ENCODE peak calls at places on chromosomes 13 and 19, in ten cellular contexts. U, H, N, I, Z, C, D, B, K and S are unnamed samples. For H3K4me1, the result is how much of the 10 kb centered on the place peaks cover.

GRCh38 chr13:28792992-28793391 is 27.1 kb upstream of the MTUS2 start:
- DNase-seq in U (no peak), H (no peak), N (no peak), I (no peak), Z (no peak), C (no peak), D (no peak), B (no peak), K (no peak), S (no peak)

GRCh38 chr19:43290568-43291359 is 21.4 kb upstream of the PSG9 start:
- DNase-seq in U (no peak), H (no peak), N (no peak), I (no peak), Z (no peak), C (no peak), D (no peak), B (peak), K (no peak), S (no peak)

GRCh38 chr13:70253834-70254233 is 145.6 kb upstream of the KLHL1 start:
- DNase-seq in U (no peak), H (no peak), N (no peak), I (no peak), Z (no peak), C (no peak), D (no peak), B (no peak), K (no peak), S (no peak)

GRCh38 chr13:31236211-31236786 is 36.5 kb downstream of the B3GLCT start:
- DNase-seq in U (no peak), H (no peak), N (peak), I (no peak), Z (no peak), C (peak), D (no peak), B (peak), K (no peak), S (no peak)

GRCh38 chr13:112918746-112919145 is 50.3 kb upstream of the MCF2L start:
- DNase-seq in U (no peak), H (no peak), N (no peak), I (no peak), Z (no peak), C (no peak), D (no peak), B (no peak), K (no peak), S (no peak)

GRCh38 chr19:23286477-23286876 is 36.3 kb upstream of the ZNF724 start:
- DNase-seq in U (no peak), H (no peak), N (no peak), I (no peak), Z (no peak), C (peak), D (no peak), B (peak), K (no peak), S (no peak)

GRCh38 chr19:5225486-5226345 is 114.9 kb downstream of the PTPRS start:
- DNase-seq in U (no peak), H (no peak), N (no peak), I (no peak), Z (no peak), C (peak), D (no peak), B (peak), K (no peak), S (no peak)

GRCh38 chr19:56839665-56840451 is 668 bp downstream of the PEG3 start:
- DNase-seq in U (peak), H (no peak), N (peak), I (peak), Z (peak), C (peak), D (peak), B (no peak), K (peak), S (peak)

GRCh38 chr19:58399903-58400637 is 4.6 kb downstream of the RNF225 start:
- DNase-seq in U (peak), H (no peak), N (no peak), I (no peak), Z (no peak), C (peak), D (no peak), B (no peak), K (no peak), S (no peak)

GRCh38 chr13:40969169-40969901 is 49.8 kb downstream of the ELF1 start:
- DNase-seq in U (no peak), H (no peak), N (no peak), I (no peak), Z (no peak), C (no peak), D (no peak), B (no peak), K (no peak), S (no peak)

GRCh38 chr13:44768775-44769578 is 192.8 kb upstream of the TSC22D1 start:
- DNase-seq in U (no peak), H (no peak), N (no peak), I (no peak), Z (no peak), C (no peak), D (no peak), B (no peak), K (no peak), S (no peak)

GRCh38 chr19:50261446-50261970 is 58.1 kb downstream of the MYH14 start:
- DNase-seq in U (peak), H (no peak), N (no peak), I (no peak), Z (no peak), C (no peak), D (no peak), B (no peak), K (no peak), S (no peak)

GRCh38 chr13:79626924-79627323 is 146.0 kb downstream of the NDFIP2 start:
- DNase-seq in U (no peak), H (no peak), N (no peak), I (no peak), Z (no peak), C (no peak), D (no peak), B (no peak), K (no peak), S (no peak)

GRCh38 chr13:75468602-75469001 is 13.4 kb downstream of the TBC1D4 start:
- DNase-seq in U (no peak), H (no peak), N (no peak), I (no peak), Z (no peak), C (no peak), D (no peak), B (no peak), K (no peak), S (no peak)

GRCh38 chr19:55441319-55441691 is 1.8 kb downstream of the SHISA7 start:
- DNase-seq in U (no peak), H (no peak), N (no peak), I (no peak), Z (no peak), C (no peak), D (no peak), B (peak), K (no peak), S (no peak)

GRCh38 chr19:5896365-5897076 is 7.1 kb downstream of the NDUFA11 start:
- DNase-seq in U (no peak), H (no peak), N (no peak), I (no peak), Z (no peak), C (no peak), D (no peak), B (no peak), K (no peak), S (no peak)

GRCh38 chr13:49214917-49215376 is 5.2 kb upstream of the MLNR start:
- DNase-seq in U (no peak), H (no peak), N (no peak), I (peak), Z (peak), C (no peak), D (no peak), B (peak), K (no peak), S (peak)

GRCh38 chr13:18947376-18947977 is 234.1 kb downstream of the TUBA3C start:
- DNase-seq in U (no peak), H (no peak), N (no peak), I (no peak), Z (no peak), C (no peak), D (no peak), B (no peak), K (no peak), S (no peak)

GRCh38 chr13:79228972-79229371 is 177.1 kb downstream of the RBM26 start:
- DNase-seq in U (no peak), H (no peak), N (no peak), I (no peak), Z (peak), C (no peak), D (no peak), B (no peak), K (no peak), S (no peak)

GRCh38 chr13:35936579-35936978 is 194.6 kb downstream of the DCLK1 start:
- DNase-seq in U (no peak), H (no peak), N (no peak), I (no peak), Z (no peak), C (no peak), D (no peak), B (no peak), K (no peak), S (no peak)

GRCh38 chr13:60288569-60288968 is 108.5 kb upstream of the TDRD3 start:
- DNase-seq in U (no peak), H (no peak), N (no peak), I (no peak), Z (no peak), C (no peak), D (no peak), B (no peak), K (no peak), S (no peak)

GRCh38 chr19:48466571-48467325 is 2.4 kb upstream of the CYTH2 start:
- DNase-seq in U (no peak), H (no peak), N (no peak), I (no peak), Z (no peak), C (peak), D (no peak), B (no peak), K (no peak), S (no peak)

GRCh38 chr19:13887529-13887928 is 10.6 kb downstream of the NANOS3 start:
- DNase-seq in U (no peak), H (no peak), N (no peak), I (no peak), Z (no peak), C (no peak), D (no peak), B (no peak), K (no peak), S (no peak)

GRCh38 chr13:74073231-74073630 is 61.0 kb downstream of the KLF12 start:
- DNase-seq in U (no peak), H (no peak), N (peak), I (no peak), Z (no peak), C (no peak), D (no peak), B (no peak), K (no peak), S (no peak)

GRCh38 chr13:22926176-22927007 is 254.4 kb upstream of the SGCG start:
- DNase-seq in U (peak), H (no peak), N (no peak), I (peak), Z (no peak), C (no peak), D (peak), B (peak), K (peak), S (peak)

GRCh38 chr19:47714339-47714738 is 1.1 kb downstream of the EHD2 start:
- DNase-seq in U (no peak), H (no peak), N (no peak), I (no peak), Z (no peak), C (no peak), D (no peak), B (no peak), K (no peak), S (no peak)

GRCh38 chr19:35302446-35302845 is 10.5 kb downstream of the MAG start:
- DNase-seq in U (no peak), H (no peak), N (no peak), I (no peak), Z (no peak), C (no peak), D (no peak), B (no peak), K (no peak), S (no peak)

GRCh38 chr13:78762825-78763224 is 103.9 kb upstream of the OBI1 start:
- DNase-seq in U (no peak), H (no peak), N (peak), I (no peak), Z (no peak), C (no peak), D (no peak), B (no peak), K (no peak), S (no peak)

GRCh38 chr13:38879278-38879677 is 111.4 kb downstream of the STOML3 start:
- DNase-seq in U (no peak), H (no peak), N (peak), I (no peak), Z (no peak), C (no peak), D (no peak), B (no peak), K (no peak), S (no peak)

GRCh38 chr19:49151339-49152217 is 3.6 kb downstream of the HRC start:
- DNase-seq in U (peak), H (no peak), N (peak), I (peak), Z (peak), C (peak), D (peak), B (peak), K (peak), S (peak)

GRCh38 chr13:111280226-111280625 is 40.2 kb upstream of the TEX29 start:
- DNase-seq in U (no peak), H (no peak), N (no peak), I (no peak), Z (no peak), C (no peak), D (no peak), B (no peak), K (peak), S (peak)

DNA sequence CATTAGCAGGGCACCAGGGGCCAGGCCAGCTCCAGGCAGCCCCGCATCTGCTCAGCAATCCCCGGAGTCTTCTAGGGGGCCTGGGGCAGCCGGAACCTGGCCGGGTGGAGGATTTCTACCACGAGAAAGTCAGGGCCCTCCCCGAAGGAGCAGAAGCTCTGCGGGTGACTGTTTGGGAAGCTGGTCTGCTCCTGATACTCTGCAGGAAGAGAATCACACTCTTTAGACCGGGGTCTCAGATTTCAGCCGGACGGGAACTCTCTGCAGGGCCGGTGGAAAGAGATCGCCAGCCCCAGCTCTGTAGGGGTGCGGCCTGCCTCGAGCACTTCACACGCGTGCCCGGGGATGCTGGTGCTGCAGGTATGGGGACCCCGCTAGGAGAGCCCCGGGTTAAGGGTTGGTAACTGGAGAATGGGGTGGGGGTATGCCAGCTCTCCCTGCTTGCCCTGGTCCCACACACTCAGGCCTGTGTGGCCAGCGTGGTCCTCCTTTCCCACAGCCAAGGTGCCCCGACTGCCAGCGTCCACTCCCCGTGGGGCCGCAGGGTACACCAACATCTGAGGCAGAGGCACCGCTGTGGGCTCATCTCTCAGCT is 20.1 kb downstream of the RASA3 start:
- DNase-seq in U (peak), H (no peak), N (no peak), I (no peak), Z (no peak), C (peak), D (no peak), B (no peak), K (peak), S (no peak)
- H3K4me3 ChIP-seq in U (no peak), H (no peak), N (no peak), I (no peak), Z (no peak), C (no peak), D (no peak), B (no peak), K (no peak), S (no peak)

DNA sequence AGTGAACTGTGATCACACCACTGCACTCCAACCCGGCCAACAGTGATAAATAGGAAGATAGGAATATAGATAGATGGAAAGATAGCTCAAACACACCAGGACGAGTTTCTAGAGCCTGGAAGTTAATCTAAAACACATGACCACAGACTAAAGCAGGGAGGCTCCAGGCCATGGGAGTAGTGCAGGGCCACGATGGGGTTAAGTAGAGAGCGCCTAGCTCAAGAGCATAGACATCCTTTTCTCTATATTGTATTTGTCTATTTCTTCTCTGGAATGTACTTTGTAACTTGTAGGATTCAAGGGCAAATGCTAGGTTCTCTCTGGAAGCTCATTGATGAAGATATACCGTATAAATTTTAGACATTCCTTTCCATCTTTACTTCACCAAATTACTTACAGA is 69.6 kb downstream of the ZAR1L start:
- DNase-seq in U (no peak), H (no peak), N (no peak), I (no peak), Z (no peak), C (no peak), D (no peak), B (no peak), K (no peak), S (no peak)
- H3K4me1 ChIP-seq in U (under half), H (under half), N (under half), I (under half), Z (under half), C (under half), D (under half), B (under half), K (under half), S (under half)

GRCh38 chr13:92074658-92075057 is 676.2 kb downstream of the GPC5 start:
- DNase-seq in U (no peak), H (no peak), N (no peak), I (no peak), Z (no peak), C (peak), D (no peak), B (peak), K (no peak), S (no peak)
- TF ChIP-seq CTCF in U (peak), H (no peak), N (no peak), I (peak), Z (no peak), C (peak), D (peak), B (peak), K (no peak), S (no peak)

GRCh38 chr19:15109768-15110417 is 2.7 kb downstream of the SYDE1 start:
- DNase-seq in U (no peak), H (no peak), N (no peak), I (no peak), Z (no peak), C (peak), D (no peak), B (no peak), K (no peak), S (no peak)

GRCh38 chr19:15107056-15108010 is at the start of gene SYDE1:
- DNase-seq in U (peak), H (no peak), N (peak), I (peak), Z (no peak), C (peak), D (peak), B (peak), K (peak), S (no peak)

GRCh38 chr19:15110418-15110815 is 3.2 kb downstream of the SYDE1 start:
- DNase-seq in U (no peak), H (no peak), N (no peak), I (no peak), Z (no peak), C (peak), D (no peak), B (no peak), K (no peak), S (no peak)

GRCh38 chr19:15108145-15108844 is 1.1 kb downstream of the SYDE1 start:
- DNase-seq in U (no peak), H (no peak), N (no peak), I (peak), Z (no peak), C (peak), D (no peak), B (peak), K (no peak), S (no peak)

DNA sequence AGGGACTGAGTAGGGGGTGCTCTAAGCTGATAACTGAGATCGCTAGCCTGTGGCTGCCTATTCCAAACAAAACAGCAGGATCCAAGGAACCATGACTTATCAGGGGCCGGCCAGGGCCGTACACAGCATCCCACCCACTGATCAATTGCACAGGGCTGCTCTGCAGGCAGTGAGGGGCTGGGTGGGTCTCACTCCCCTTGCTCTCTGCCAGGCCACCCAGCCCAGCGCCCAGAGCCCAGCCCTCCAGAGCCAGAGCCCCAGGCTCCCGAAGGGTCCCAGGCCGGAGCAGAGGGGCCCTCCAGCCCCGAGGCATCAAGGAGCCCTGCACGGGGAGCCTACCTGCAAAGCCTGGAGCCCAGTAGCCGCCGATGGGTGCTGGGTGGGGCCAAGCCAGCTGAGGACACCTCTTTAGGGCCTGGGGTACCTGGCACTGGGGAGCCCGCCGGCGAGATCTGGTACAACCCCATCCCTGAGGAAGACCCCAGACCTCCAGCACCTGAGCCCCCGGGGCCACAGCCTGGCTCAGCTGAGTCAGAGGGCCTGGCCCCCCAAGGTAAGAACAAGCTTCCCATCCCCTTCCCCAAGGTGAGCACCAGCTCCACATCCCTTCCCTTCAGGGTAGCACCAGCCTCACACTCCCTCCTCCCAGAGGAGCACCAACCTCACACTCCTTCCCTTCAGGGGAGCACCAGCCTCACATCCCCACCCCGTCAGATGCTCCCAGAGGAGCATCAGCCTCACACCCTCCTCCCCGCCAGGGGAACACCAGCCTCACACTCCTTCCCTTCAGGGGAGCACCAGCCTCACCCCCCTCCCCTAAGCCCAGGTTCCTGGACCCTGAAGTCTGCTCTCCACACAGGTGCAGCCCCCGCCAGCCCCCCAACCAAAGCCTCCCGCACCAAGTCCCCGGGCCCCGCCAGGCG is 1.9 kb downstream of the SYDE1 start:
- DNase-seq in U (no peak), H (no peak), N (no peak), I (no peak), Z (no peak), C (peak), D (no peak), B (no peak), K (no peak), S (no peak)
- H3K4me3 ChIP-seq in U (no peak), H (no peak), N (no peak), I (no peak), Z (peak), C (peak), D (peak), B (no peak), K (peak), S (no peak)

GRCh38 chr13:110128546-110128945 is 178.4 kb downstream of the COL4A1 start:
- DNase-seq in U (no peak), H (no peak), N (no peak), I (no peak), Z (no peak), C (no peak), D (no peak), B (no peak), K (no peak), S (no peak)

GRCh38 chr13:110129539-110130186 is 177.3 kb downstream of the COL4A1 start:
- DNase-seq in U (no peak), H (no peak), N (no peak), I (no peak), Z (no peak), C (no peak), D (no peak), B (no peak), K (no peak), S (peak)

GRCh38 chr13:110130431-110130830 is 176.5 kb downstream of the COL4A1 start:
- DNase-seq in U (no peak), H (no peak), N (no peak), I (no peak), Z (no peak), C (no peak), D (no peak), B (no peak), K (no peak), S (no peak)

GRCh38 chr13:110127986-110128511 is 178.9 kb downstream of the COL4A1 start:
- DNase-seq in U (no peak), H (no peak), N (no peak), I (no peak), Z (no peak), C (no peak), D (no peak), B (no peak), K (no peak), S (peak)

DNA sequence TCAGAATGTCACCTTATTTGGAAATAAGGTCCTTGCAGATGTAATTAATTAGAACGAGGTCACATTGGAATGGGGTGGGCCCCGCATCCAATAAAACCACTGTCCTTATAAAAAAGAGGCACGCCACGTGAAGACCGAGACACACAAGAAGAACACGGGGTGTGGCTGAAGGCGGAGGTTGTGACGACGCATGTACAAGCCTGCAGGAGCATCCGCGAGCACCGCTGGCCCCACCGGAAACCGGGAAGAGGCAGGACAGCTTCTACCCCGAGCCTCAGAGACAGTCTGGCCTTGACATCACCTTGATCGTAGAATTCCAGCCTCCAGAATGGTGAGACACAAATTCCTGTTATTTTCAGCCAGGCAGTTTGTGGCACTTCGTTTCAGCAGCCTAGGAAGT is 177.9 kb downstream of the COL4A1 start:
- DNase-seq in U (no peak), H (no peak), N (no peak), I (no peak), Z (no peak), C (no peak), D (no peak), B (no peak), K (no peak), S (no peak)
- H3K4me1 ChIP-seq in U (under half), H (under half), N (under half), I (under half), Z (under half), C (under half), D (half or more), B (under half), K (under half), S (under half)